ENCODE peak calls at places on chromosome 10, in eight cellular contexts. U is suprapubic skin, J is K562, X is stomach, M is sigmoid colon, G is esophagus muscularis mucosa, C is HepG2, I is transverse colon. E is an unnamed sample.

GRCh38 chr10:4353059-4353655 is 472.9 kb upstream of the AKR1E2 start:
- DNase-seq in X (no peak), C (no peak), I (no peak), U (no peak), G (no peak), J (no peak), M (no peak), E (no peak)

GRCh38 chr10:47139121-47139520 is 160.9 kb upstream of the GDF10 start:
- DNase-seq in U (no peak), J (no peak), I (no peak), C (no peak), G (no peak), X (no peak), M (no peak), E (no peak)

GRCh38 chr10:33483124-33483794 is 148.8 kb upstream of the NRP1 start:
- DNase-seq in I (no peak), G (no peak), X (no peak), U (no peak), J (no peak), M (no peak), C (no peak), E (no peak)

GRCh38 chr10:91409869-91410637 is at the start of gene HECTD2:
- DNase-seq in C (peak; percentile 49), U (peak; percentile 87), M (peak; percentile 88), I (peak; percentile 84), X (peak; percentile 81), J (peak; percentile 75), G (no peak), E (peak; percentile 77)

GRCh38 chr10:93408788-93409187 is 73.3 kb downstream of the MYOF start:
- DNase-seq in J (no peak), G (no peak), I (no peak), C (peak; percentile 10), U (no peak), X (no peak), M (no peak), E (no peak)

GRCh38 chr10:101126684-101127628 is 4.1 kb upstream of the TLX1 start:
- DNase-seq in I (no peak), X (no peak), M (no peak), U (no peak), C (no peak), J (no peak), G (no peak), E (no peak)

GRCh38 chr10:6365384-6365783 is 162.7 kb downstream of the PFKFB3 start:
- DNase-seq in U (no peak), J (no peak), X (peak; percentile 74), M (no peak), C (peak; percentile 53), I (no peak), G (no peak), E (no peak)

GRCh38 chr10:90136731-90137316 is 435.4 kb downstream of the KIF20B start:
- DNase-seq in U (no peak), X (no peak), G (no peak), I (no peak), C (no peak), J (no peak), M (no peak), E (no peak)

GRCh38 chr10:124152781-124153600 is 59.6 kb upstream of the CHST15 start:
- DNase-seq in X (peak; percentile 58), I (peak; percentile 67), C (peak; percentile 54), G (no peak), M (peak; percentile 75), U (peak; percentile 57), J (no peak), E (peak; percentile 84)

GRCh38 chr10:102302611-102303010 is 57.3 kb downstream of the GBF1 start:
- DNase-seq in J (no peak), I (no peak), C (no peak), U (no peak), G (no peak), X (no peak), M (no peak), E (no peak)

GRCh38 chr10:124650820-124651401 is 93.3 kb downstream of the FAM53B start:
- DNase-seq in M (no peak), X (no peak), G (no peak), I (no peak), J (no peak), U (no peak), C (no peak), E (no peak)

GRCh38 chr10:11276475-11276990 is 258.9 kb downstream of the CELF2 start:
- DNase-seq in U (no peak), G (no peak), X (no peak), M (no peak), J (no peak), I (no peak), C (no peak), E (no peak)

GRCh38 chr10:78177431-78178185 is 143.9 kb downstream of the RPS24 start:
- DNase-seq in X (no peak), I (no peak), J (no peak), U (peak; percentile 22), M (no peak), G (no peak), C (no peak), E (no peak)

GRCh38 chr10:124741281-124741921 is 2.8 kb downstream of the FAM53B start:
- DNase-seq in X (peak; percentile 87), G (no peak), M (peak; percentile 92), U (peak; percentile 88), C (peak; percentile 80), J (peak; percentile 76), I (peak; percentile 91), E (peak; percentile 89)

GRCh38 chr10:70588255-70588654 is 14.3 kb downstream of the PRF1 start:
- DNase-seq in M (no peak), C (no peak), U (no peak), J (no peak), G (no peak), I (no peak), X (peak; percentile 14), E (peak; percentile 15)

GRCh38 chr10:118374404-118374803 is 32.3 kb upstream of the FAM204A start:
- DNase-seq in J (no peak), U (no peak), I (no peak), G (no peak), M (no peak), X (no peak), C (no peak), E (no peak)

GRCh38 chr10:70671229-70671588 is 1.1 kb upstream of the ADAMTS14 start:
- DNase-seq in G (no peak), U (no peak), X (no peak), J (no peak), C (no peak), I (no peak), M (no peak), E (no peak)

DNA sequence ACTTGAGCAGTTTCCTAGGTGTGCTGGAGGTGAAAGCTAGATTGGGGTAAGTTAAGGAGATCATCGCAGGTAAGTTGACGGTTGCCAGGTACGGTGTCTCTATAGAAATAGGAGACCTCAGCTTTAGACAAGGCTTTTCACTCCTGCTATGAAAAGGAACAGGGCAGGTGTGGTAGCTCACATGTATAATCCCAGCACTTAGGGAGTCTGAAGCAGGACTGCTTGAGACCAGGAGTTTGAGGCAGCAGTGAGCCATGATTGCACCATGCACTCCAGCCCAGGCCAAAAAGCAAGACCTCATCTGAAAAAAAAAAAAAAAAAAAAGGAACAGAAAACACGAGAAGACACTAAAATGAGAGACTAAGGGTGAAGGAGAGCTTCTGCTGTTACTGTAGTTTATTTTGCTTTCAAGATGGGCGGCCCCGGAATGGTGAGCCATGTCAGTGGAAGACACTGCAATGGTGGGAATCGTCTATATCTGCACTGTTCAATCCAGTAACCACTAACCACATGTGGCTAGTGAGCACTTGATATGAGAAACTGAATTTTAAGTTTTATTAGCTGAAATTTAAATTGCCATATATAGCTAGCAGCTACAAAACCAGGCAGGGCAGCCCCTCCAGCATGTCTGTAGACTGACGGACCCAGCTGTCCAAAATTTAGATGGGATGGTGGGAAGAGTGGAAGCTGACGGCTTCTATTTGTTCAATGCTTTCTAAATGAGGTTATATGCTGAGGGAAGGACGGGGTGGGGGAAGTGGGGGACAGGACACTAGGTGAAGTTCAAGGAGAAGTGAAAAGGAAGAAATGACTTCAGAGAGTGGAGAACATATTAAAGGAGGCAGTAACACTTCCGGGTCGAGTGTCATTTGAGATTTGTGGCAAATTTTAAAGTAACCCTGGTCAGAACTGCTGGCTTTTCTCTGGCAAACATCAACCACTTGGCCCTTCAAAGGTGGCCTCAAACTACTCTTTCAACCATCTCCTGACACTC is 9.7 kb downstream of the PIP4K2A start:
- DNase-seq in I (no peak), M (no peak), J (no peak), C (no peak), X (no peak), G (no peak), U (no peak), E (no peak)
- TF ChIP-seq POLR2AphosphoS5 in I (no peak), M (no peak), J (no peak), C (no peak), X (no peak), G (no peak), U (no peak), E (no peak)

GRCh38 chr10:71825217-71825616 is 25.8 kb downstream of the PSAP start:
- DNase-seq in U (no peak), J (no peak), G (no peak), I (no peak), C (no peak), X (no peak), M (no peak), E (no peak)
- TF ChIP-seq CTCF in U (no peak), J (peak; percentile 45), G (no peak), I (no peak), C (no peak), X (no peak), M (no peak), E (no peak)

DNA sequence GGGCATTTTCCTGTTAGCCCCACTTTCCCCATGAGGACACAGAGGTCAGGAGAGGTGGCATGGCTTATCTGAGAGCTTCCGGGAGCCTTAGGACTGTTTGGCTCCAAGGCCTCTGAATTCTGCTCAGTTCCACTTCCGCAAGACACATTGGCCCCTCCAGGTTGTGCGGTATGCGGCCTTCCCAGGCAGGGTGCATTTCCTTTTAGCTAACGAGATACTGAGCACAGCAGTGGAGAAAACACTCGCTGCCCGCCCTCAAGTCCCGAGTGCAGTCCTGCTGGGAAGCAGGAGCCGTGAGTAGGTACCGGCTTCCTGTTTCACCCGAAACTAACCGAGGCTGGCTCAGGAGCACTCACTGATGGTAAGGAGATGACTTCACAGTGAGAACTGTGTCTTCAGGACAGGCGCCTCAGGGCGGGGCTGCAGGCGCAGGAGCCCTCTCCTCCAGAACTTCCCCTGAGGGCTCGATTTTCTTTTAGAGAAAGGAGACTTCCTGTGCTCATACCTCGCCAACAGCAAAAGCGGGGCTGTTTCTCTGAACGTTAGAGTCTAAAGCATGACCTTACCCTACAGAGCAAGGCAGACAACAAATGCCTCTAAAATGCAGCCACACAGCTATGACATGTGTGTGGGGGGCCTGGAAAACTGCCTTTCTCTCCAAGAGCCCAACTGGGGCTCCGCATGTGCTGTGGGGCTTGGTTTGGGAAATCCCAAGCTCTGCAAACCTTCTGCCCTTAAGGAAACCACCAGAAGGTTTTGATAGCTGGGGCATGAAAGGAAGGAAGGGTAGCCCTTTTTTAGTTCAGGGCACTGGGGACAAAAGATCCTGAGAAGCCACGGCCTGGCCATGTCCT is 25.9 kb downstream of the RGS10 start:
- DNase-seq in U (no peak), M (no peak), I (peak; percentile 49), X (peak; percentile 30), J (peak; percentile 42), C (no peak), G (no peak), E (peak; percentile 59)
- TF ChIP-seq EP300 in U (no peak), M (no peak), I (no peak), X (no peak), J (no peak), C (no peak), G (no peak), E (no peak)

DNA sequence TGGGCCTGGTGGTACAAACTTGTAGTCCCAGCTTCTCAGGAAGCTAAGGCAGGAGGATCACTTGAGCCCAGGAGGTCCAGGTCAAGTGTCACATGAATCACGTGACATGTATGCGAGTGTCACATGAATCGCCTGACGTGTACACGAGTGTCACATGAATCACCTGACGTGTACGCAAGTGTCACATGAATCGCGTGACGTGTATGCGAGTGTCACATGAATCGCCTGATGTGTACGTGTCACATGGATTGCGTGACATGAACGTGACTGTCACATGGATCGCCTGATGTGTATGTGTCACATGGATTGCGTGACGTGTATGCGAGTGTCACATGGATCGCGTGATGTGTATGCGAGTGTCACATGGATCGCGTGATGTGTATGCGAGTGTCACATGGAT is 9.5 kb upstream of the ADARB2 start:
- DNase-seq in U (no peak), C (no peak), I (no peak), M (no peak), X (no peak), G (peak; percentile 68), J (no peak), E (no peak)
- TF ChIP-seq POLR2AphosphoS5 in U (no peak), C (no peak), I (no peak), M (no peak), X (no peak), G (no peak), J (no peak), E (no peak)

E was measured in upper lobe of left lung.